ENCODE peak calls at places on chromosomes 7 and 10, in six cellular contexts. One of them, this sample, is unnamed.

GRCh38 chr10:79344502-79345195 is 2.6 kb upstream of the PPIF start:
- DNase-seq in fibroblast of pulmonary artery: no peak
- DNase-seq in fibroblast of mammary gland: no peak
- DNase-seq in transverse colon: no peak
- DNase-seq in progenitor cell of endocrine pancreas: no peak
- DNase-seq in HFF-Myc: no peak
- DNase-seq in this sample: no peak

GRCh38 chr10:71598673-71599072 is 120.9 kb downstream of the C10orf105 start:
- DNase-seq in fibroblast of pulmonary artery: peak; percentile 61
- DNase-seq in fibroblast of mammary gland: peak; percentile 86
- DNase-seq in transverse colon: peak; percentile 62
- DNase-seq in progenitor cell of endocrine pancreas: no peak
- DNase-seq in HFF-Myc: no peak
- DNase-seq in this sample: no peak

GRCh38 chr10:35890970-35891330 is 248.9 kb upstream of the FZD8 start:
- DNase-seq in fibroblast of pulmonary artery: no peak
- DNase-seq in fibroblast of mammary gland: no peak
- DNase-seq in transverse colon: no peak
- DNase-seq in progenitor cell of endocrine pancreas: no peak
- DNase-seq in HFF-Myc: no peak
- DNase-seq in this sample: no peak

GRCh38 chr7:155194531-155195140 is 103.0 kb upstream of the INSIG1 start:
- DNase-seq in fibroblast of pulmonary artery: no peak
- DNase-seq in fibroblast of mammary gland: no peak
- DNase-seq in transverse colon: no peak
- DNase-seq in progenitor cell of endocrine pancreas: no peak
- DNase-seq in HFF-Myc: no peak
- DNase-seq in this sample: no peak

GRCh38 chr7:107560898-107561516 is 2.7 kb downstream of the COG5 start:
- DNase-seq in fibroblast of pulmonary artery: no peak
- DNase-seq in fibroblast of mammary gland: peak; percentile 27
- DNase-seq in transverse colon: no peak
- DNase-seq in progenitor cell of endocrine pancreas: no peak
- DNase-seq in HFF-Myc: no peak
- DNase-seq in this sample: no peak

GRCh38 chr7:12771378-12771877 is 84.0 kb downstream of the ARL4A start:
- DNase-seq in fibroblast of pulmonary artery: peak; percentile 50
- DNase-seq in fibroblast of mammary gland: peak; percentile 53
- DNase-seq in transverse colon: peak; percentile 54
- DNase-seq in progenitor cell of endocrine pancreas: no peak
- DNase-seq in HFF-Myc: no peak
- DNase-seq in this sample: no peak

GRCh38 chr10:29481906-29482440 is 152.8 kb downstream of the SVIL start:
- DNase-seq in fibroblast of pulmonary artery: peak; percentile 24
- DNase-seq in fibroblast of mammary gland: no peak
- DNase-seq in transverse colon: no peak
- DNase-seq in progenitor cell of endocrine pancreas: no peak
- DNase-seq in HFF-Myc: no peak
- DNase-seq in this sample: no peak

GRCh38 chr7:21767300-21767900 is 178.3 kb downstream of the CDCA7L start:
- DNase-seq in fibroblast of pulmonary artery: peak; percentile 83
- DNase-seq in fibroblast of mammary gland: peak; percentile 55
- DNase-seq in transverse colon: peak; percentile 24
- DNase-seq in progenitor cell of endocrine pancreas: peak; percentile 40
- DNase-seq in HFF-Myc: peak; percentile 38
- DNase-seq in this sample: no peak

GRCh38 chr7:924541-925231 is 29.8 kb downstream of the ADAP1 start:
- DNase-seq in fibroblast of pulmonary artery: no peak
- DNase-seq in fibroblast of mammary gland: no peak
- DNase-seq in transverse colon: peak; percentile 38
- DNase-seq in progenitor cell of endocrine pancreas: no peak
- DNase-seq in HFF-Myc: no peak
- DNase-seq in this sample: no peak

GRCh38 chr10:94361161-94361794 is 1.5 kb downstream of the NOC3L start:
- DNase-seq in fibroblast of pulmonary artery: peak; percentile 36
- DNase-seq in fibroblast of mammary gland: peak; percentile 30
- DNase-seq in transverse colon: peak; percentile 26
- DNase-seq in progenitor cell of endocrine pancreas: no peak
- DNase-seq in HFF-Myc: no peak
- DNase-seq in this sample: no peak

GRCh38 chr7:30841025-30841735 is 70.0 kb downstream of the MINDY4 start:
- DNase-seq in fibroblast of pulmonary artery: peak; percentile 12
- DNase-seq in fibroblast of mammary gland: no peak
- DNase-seq in transverse colon: no peak
- DNase-seq in progenitor cell of endocrine pancreas: no peak
- DNase-seq in HFF-Myc: no peak
- DNase-seq in this sample: no peak

GRCh38 chr7:24587853-24588252 is 14.6 kb downstream of the PALS2 start:
- DNase-seq in fibroblast of pulmonary artery: no peak
- DNase-seq in fibroblast of mammary gland: no peak
- DNase-seq in transverse colon: no peak
- DNase-seq in progenitor cell of endocrine pancreas: no peak
- DNase-seq in HFF-Myc: no peak
- DNase-seq in this sample: no peak

GRCh38 chr7:22316914-22317313 is 40.0 kb downstream of the RAPGEF5 start:
- DNase-seq in fibroblast of pulmonary artery: no peak
- DNase-seq in fibroblast of mammary gland: no peak
- DNase-seq in transverse colon: no peak
- DNase-seq in progenitor cell of endocrine pancreas: no peak
- DNase-seq in HFF-Myc: no peak
- DNase-seq in this sample: no peak

GRCh38 chr7:41701542-41701941 is 1.3 kb downstream of the INHBA start:
- DNase-seq in fibroblast of pulmonary artery: no peak
- DNase-seq in fibroblast of mammary gland: no peak
- DNase-seq in transverse colon: no peak
- DNase-seq in progenitor cell of endocrine pancreas: no peak
- DNase-seq in HFF-Myc: no peak
- DNase-seq in this sample: no peak

GRCh38 chr7:153529100-153529499 is 523.1 kb upstream of the DPP6 start:
- DNase-seq in fibroblast of pulmonary artery: no peak
- DNase-seq in fibroblast of mammary gland: no peak
- DNase-seq in transverse colon: no peak
- DNase-seq in progenitor cell of endocrine pancreas: no peak
- DNase-seq in HFF-Myc: no peak
- DNase-seq in this sample: no peak

GRCh38 chr7:151539055-151539714 is 19.5 kb upstream of the RHEB start:
- DNase-seq in fibroblast of pulmonary artery: no peak
- DNase-seq in fibroblast of mammary gland: no peak
- DNase-seq in transverse colon: no peak
- DNase-seq in progenitor cell of endocrine pancreas: no peak
- DNase-seq in HFF-Myc: no peak
- DNase-seq in this sample: no peak

GRCh38 chr10:101897633-101898032 is 54.0 kb upstream of the KCNIP2 start:
- DNase-seq in fibroblast of pulmonary artery: peak; percentile 20
- DNase-seq in fibroblast of mammary gland: peak; percentile 26
- DNase-seq in transverse colon: no peak
- DNase-seq in progenitor cell of endocrine pancreas: no peak
- DNase-seq in HFF-Myc: no peak
- DNase-seq in this sample: no peak

GRCh38 chr10:76080406-76080805 is 649.0 kb downstream of the LRMDA start:
- DNase-seq in fibroblast of pulmonary artery: peak; percentile 39
- DNase-seq in fibroblast of mammary gland: peak; percentile 85
- DNase-seq in transverse colon: no peak
- DNase-seq in progenitor cell of endocrine pancreas: no peak
- DNase-seq in HFF-Myc: peak; percentile 64
- DNase-seq in this sample: no peak

GRCh38 chr10:122286872-122287271 is 15.8 kb downstream of the BTBD16 start:
- DNase-seq in fibroblast of pulmonary artery: peak; percentile 53
- DNase-seq in fibroblast of mammary gland: peak; percentile 58
- DNase-seq in transverse colon: no peak
- DNase-seq in progenitor cell of endocrine pancreas: no peak
- DNase-seq in HFF-Myc: no peak
- DNase-seq in this sample: no peak

GRCh38 chr7:38105874-38106483 is 72.1 kb upstream of the STARD3NL start:
- DNase-seq in fibroblast of pulmonary artery: peak; percentile 70
- DNase-seq in fibroblast of mammary gland: peak; percentile 60
- DNase-seq in transverse colon: no peak
- DNase-seq in progenitor cell of endocrine pancreas: no peak
- DNase-seq in HFF-Myc: peak; percentile 14
- DNase-seq in this sample: no peak

GRCh38 chr7:81210092-81211064 is 291.5 kb upstream of the SEMA3C start:
- DNase-seq in fibroblast of pulmonary artery: peak; percentile 53
- DNase-seq in fibroblast of mammary gland: peak; percentile 64
- DNase-seq in transverse colon: no peak
- DNase-seq in progenitor cell of endocrine pancreas: no peak
- DNase-seq in HFF-Myc: no peak
- DNase-seq in this sample: no peak

GRCh38 chr7:100914208-100914878 is 18.7 kb upstream of the ACHE start:
- DNase-seq in fibroblast of pulmonary artery: no peak
- DNase-seq in fibroblast of mammary gland: peak; percentile 6
- DNase-seq in transverse colon: peak; percentile 14
- DNase-seq in progenitor cell of endocrine pancreas: no peak
- DNase-seq in HFF-Myc: no peak
- DNase-seq in this sample: no peak

GRCh38 chr7:51351661-51352060 is 35.1 kb upstream of the COBL start:
- DNase-seq in fibroblast of pulmonary artery: no peak
- DNase-seq in fibroblast of mammary gland: peak; percentile 77
- DNase-seq in transverse colon: no peak
- DNase-seq in progenitor cell of endocrine pancreas: no peak
- DNase-seq in HFF-Myc: no peak
- DNase-seq in this sample: no peak

GRCh38 chr10:61757525-61758397 is 95.0 kb downstream of the CABCOCO1 start:
- DNase-seq in fibroblast of pulmonary artery: peak; percentile 77
- DNase-seq in fibroblast of mammary gland: peak; percentile 82
- DNase-seq in transverse colon: peak; percentile 64
- DNase-seq in progenitor cell of endocrine pancreas: no peak
- DNase-seq in HFF-Myc: no peak
- DNase-seq in this sample: no peak

GRCh38 chr7:1024331-1024761 is 20.0 kb upstream of the GPR146 start:
- DNase-seq in fibroblast of pulmonary artery: no peak
- DNase-seq in fibroblast of mammary gland: no peak
- DNase-seq in transverse colon: peak; percentile 64
- DNase-seq in progenitor cell of endocrine pancreas: no peak
- DNase-seq in HFF-Myc: no peak
- DNase-seq in this sample: no peak

GRCh38 chr7:1431644-1432380 is 27.5 kb downstream of the MICALL2 start:
- DNase-seq in fibroblast of pulmonary artery: no peak
- DNase-seq in fibroblast of mammary gland: no peak
- DNase-seq in transverse colon: no peak
- DNase-seq in progenitor cell of endocrine pancreas: no peak
- DNase-seq in HFF-Myc: no peak
- DNase-seq in this sample: no peak

GRCh38 chr10:121681171-121681752 is 83.0 kb upstream of the FGFR2 start:
- DNase-seq in fibroblast of pulmonary artery: no peak
- DNase-seq in fibroblast of mammary gland: no peak
- DNase-seq in transverse colon: no peak
- DNase-seq in progenitor cell of endocrine pancreas: no peak
- DNase-seq in HFF-Myc: no peak
- DNase-seq in this sample: no peak

GRCh38 chr7:12030116-12030515 is 181.0 kb upstream of the TMEM106B start:
- DNase-seq in fibroblast of pulmonary artery: no peak
- DNase-seq in fibroblast of mammary gland: peak; percentile 28
- DNase-seq in transverse colon: no peak
- DNase-seq in progenitor cell of endocrine pancreas: no peak
- DNase-seq in HFF-Myc: no peak
- DNase-seq in this sample: no peak

GRCh38 chr10:103692421-103693069 is 162.8 kb downstream of the SH3PXD2A start:
- DNase-seq in fibroblast of pulmonary artery: no peak
- DNase-seq in fibroblast of mammary gland: no peak
- DNase-seq in transverse colon: peak; percentile 47
- DNase-seq in progenitor cell of endocrine pancreas: no peak
- DNase-seq in HFF-Myc: no peak
- DNase-seq in this sample: no peak

GRCh38 chr10:1733720-1734119 is 3.6 kb downstream of the ADARB2 start:
- DNase-seq in fibroblast of pulmonary artery: no peak
- DNase-seq in fibroblast of mammary gland: no peak
- DNase-seq in transverse colon: no peak
- DNase-seq in progenitor cell of endocrine pancreas: no peak
- DNase-seq in HFF-Myc: no peak
- DNase-seq in this sample: no peak

GRCh38 chr10:130135676-130136213 is 446 bp upstream of the GLRX3 start:
- DNase-seq in fibroblast of pulmonary artery: no peak
- DNase-seq in fibroblast of mammary gland: no peak
- DNase-seq in transverse colon: no peak
- DNase-seq in progenitor cell of endocrine pancreas: no peak
- DNase-seq in HFF-Myc: no peak
- DNase-seq in this sample: no peak

GRCh38 chr7:124085168-124085567 is 52.3 kb upstream of the TMEM229A start:
- DNase-seq in fibroblast of pulmonary artery: peak; percentile 97
- DNase-seq in fibroblast of mammary gland: no peak
- DNase-seq in transverse colon: peak; percentile 83
- DNase-seq in progenitor cell of endocrine pancreas: no peak
- DNase-seq in HFF-Myc: no peak
- DNase-seq in this sample: no peak

GRCh38 chr10:49089789-49090595 is 25.3 kb downstream of the VSTM4 start:
- DNase-seq in fibroblast of pulmonary artery: no peak
- DNase-seq in fibroblast of mammary gland: no peak
- DNase-seq in transverse colon: no peak
- DNase-seq in progenitor cell of endocrine pancreas: no peak
- DNase-seq in HFF-Myc: no peak
- DNase-seq in this sample: no peak

GRCh38 chr10:5565205-5565545 is 40.4 kb downstream of the CALML3 start:
- DNase-seq in fibroblast of pulmonary artery: no peak
- DNase-seq in fibroblast of mammary gland: no peak
- DNase-seq in transverse colon: peak; percentile 4
- DNase-seq in progenitor cell of endocrine pancreas: no peak
- DNase-seq in HFF-Myc: no peak
- DNase-seq in this sample: no peak
- TF ChIP-seq CTCF in fibroblast of pulmonary artery: no peak
- TF ChIP-seq CTCF in fibroblast of mammary gland: no peak
- TF ChIP-seq CTCF in transverse colon: no peak
- TF ChIP-seq CTCF in progenitor cell of endocrine pancreas: no peak
- TF ChIP-seq CTCF in HFF-Myc: no peak
- TF ChIP-seq CTCF in this sample: no peak

DNA sequence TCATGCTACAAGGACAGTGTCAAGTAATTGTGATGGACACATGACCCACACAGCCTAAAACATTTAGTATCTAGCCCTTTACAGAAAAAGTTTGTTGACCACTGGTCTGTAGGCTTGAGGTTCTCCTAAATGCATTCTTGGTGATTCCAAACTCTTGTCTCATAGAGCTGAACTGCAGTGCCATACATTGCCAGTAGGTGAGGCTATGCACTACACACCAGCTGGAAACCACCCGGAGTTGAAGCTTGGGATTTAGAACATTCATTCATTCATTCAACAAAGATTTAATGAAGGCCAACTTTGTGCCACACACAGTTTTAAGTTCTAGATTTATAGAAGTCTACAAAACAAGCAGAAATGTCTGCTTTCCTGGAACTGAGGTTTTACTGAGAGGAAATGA is 77.3 kb upstream of the TCF7L2 start:
- DNase-seq in fibroblast of pulmonary artery: no peak
- DNase-seq in fibroblast of mammary gland: peak; percentile 25
- DNase-seq in transverse colon: no peak
- DNase-seq in progenitor cell of endocrine pancreas: no peak
- DNase-seq in HFF-Myc: no peak
- DNase-seq in this sample: no peak
- TF ChIP-seq CTCF in fibroblast of pulmonary artery: peak; percentile 40
- TF ChIP-seq CTCF in fibroblast of mammary gland: peak; percentile 57
- TF ChIP-seq CTCF in transverse colon: no peak
- TF ChIP-seq CTCF in progenitor cell of endocrine pancreas: peak; percentile 12
- TF ChIP-seq CTCF in HFF-Myc: peak; percentile 59
- TF ChIP-seq CTCF in this sample: no peak

GRCh38 chr7:135704074-135704473 is 23.9 kb downstream of the SLC13A4 start:
- DNase-seq in fibroblast of pulmonary artery: no peak
- DNase-seq in fibroblast of mammary gland: no peak
- DNase-seq in transverse colon: no peak
- DNase-seq in progenitor cell of endocrine pancreas: no peak
- DNase-seq in HFF-Myc: no peak
- DNase-seq in this sample: no peak
- TF ChIP-seq CTCF in fibroblast of pulmonary artery: peak; percentile 18
- TF ChIP-seq CTCF in fibroblast of mammary gland: peak; percentile 36
- TF ChIP-seq CTCF in transverse colon: no peak
- TF ChIP-seq CTCF in progenitor cell of endocrine pancreas: peak; percentile 31
- TF ChIP-seq CTCF in HFF-Myc: peak; percentile 46
- TF ChIP-seq CTCF in this sample: peak; percentile 33

GRCh38 chr10:126160971-126161630 is 227.2 kb downstream of the ADAM12 start:
- DNase-seq in fibroblast of pulmonary artery: no peak
- DNase-seq in fibroblast of mammary gland: peak; percentile 68
- DNase-seq in transverse colon: no peak
- DNase-seq in progenitor cell of endocrine pancreas: no peak
- DNase-seq in HFF-Myc: no peak
- DNase-seq in this sample: no peak
- TF ChIP-seq CTCF in fibroblast of pulmonary artery: no peak
- TF ChIP-seq CTCF in fibroblast of mammary gland: peak; percentile 54
- TF ChIP-seq CTCF in transverse colon: no peak
- TF ChIP-seq CTCF in progenitor cell of endocrine pancreas: peak; percentile 48
- TF ChIP-seq CTCF in HFF-Myc: peak; percentile 27
- TF ChIP-seq CTCF in this sample: peak; percentile 22